ENCODE peak calls at places on chromosomes 3 and 15, in six cellular contexts. T is H1, L is IMR-90, C is H9, D is neuronal stem cell, P is mesenchymal stem cell. K is an unnamed sample. For H3K4me1, the result is how much of the 10 kb centered on the place peaks cover.

GRCh38 chr15:57503911-57504598 is 87.6 kb upstream of the MYZAP start:
- DNase-seq in T (no peak), L (no peak), C (no peak), D (no peak), P (no peak), K (peak)

GRCh38 chr3:127817331-127817821 is 4.9 kb downstream of the MGLL start:
- DNase-seq in T (no peak), L (peak), C (no peak), D (no peak), P (peak), K (peak)

GRCh38 chr3:182142928-182143327 is 431.2 kb downstream of the SOX2 start:
- DNase-seq in T (peak), L (no peak), C (peak), D (no peak), P (no peak), K (no peak)

GRCh38 chr3:134002326-134002725 is 27.4 kb downstream of the SLCO2A1 start:
- DNase-seq in T (no peak), L (peak), C (no peak), D (no peak), P (no peak), K (peak)

GRCh38 chr15:42890161-42890913 is 30.2 kb downstream of the TTBK2 start:
- DNase-seq in T (peak), L (peak), C (no peak), D (no peak), P (peak), K (peak)

GRCh38 chr3:166257715-166258114 is 420.5 kb upstream of the BCHE start:
- DNase-seq in T (no peak), L (no peak), C (no peak), D (no peak), P (no peak), K (no peak)

GRCh38 chr3:14391033-14391432 is 11.4 kb upstream of the SLC6A6 start:
- DNase-seq in T (no peak), L (peak), C (no peak), D (no peak), P (peak), K (peak)

GRCh38 chr3:53708001-53708621 is 138.1 kb downstream of the CHDH start:
- DNase-seq in T (no peak), L (no peak), C (peak), D (no peak), P (no peak), K (no peak)

GRCh38 chr3:172751188-172751571 is 654 bp downstream of the ECT2 start:
- DNase-seq in T (no peak), L (peak), C (no peak), D (no peak), P (peak), K (peak)

GRCh38 chr15:28026221-28026620 is 72.9 kb downstream of the OCA2 start:
- DNase-seq in T (no peak), L (no peak), C (no peak), D (no peak), P (no peak), K (no peak)

GRCh38 chr3:108118038-108118727 is 27.4 kb upstream of the CD47 start:
- DNase-seq in T (no peak), L (peak), C (no peak), D (no peak), P (no peak), K (no peak)

GRCh38 chr3:188439080-188439479 is 285.1 kb downstream of the LPP start:
- DNase-seq in T (no peak), L (no peak), C (no peak), D (no peak), P (peak), K (peak)

GRCh38 chr15:100785181-100786138 is 94.2 kb upstream of the ALDH1A3 start:
- DNase-seq in T (no peak), L (no peak), C (no peak), D (no peak), P (no peak), K (no peak)

GRCh38 chr15:90101969-90102890 is at the start of gene IDH2:
- DNase-seq in T (no peak), L (peak), C (peak), D (peak), P (peak), K (peak)

GRCh38 chr3:126572343-126572742 is 13.6 kb upstream of the C3orf22 start:
- DNase-seq in T (no peak), L (no peak), C (no peak), D (no peak), P (no peak), K (no peak)

GRCh38 chr15:67852433-67852832 is 12.6 kb upstream of the RNU6-1 start:
- DNase-seq in T (no peak), L (no peak), C (no peak), D (no peak), P (no peak), K (no peak)

GRCh38 chr3:112699436-112699978 is 58.6 kb upstream of the CCDC80 start:
- DNase-seq in T (no peak), L (peak), C (no peak), D (no peak), P (peak), K (peak)

GRCh38 chr3:41234823-41235722 is 35.8 kb downstream of the CTNNB1 start:
- DNase-seq in T (no peak), L (peak), C (no peak), D (no peak), P (no peak), K (no peak)

GRCh38 chr15:89486726-89487050 is 9.7 kb downstream of the RHCG start:
- DNase-seq in T (no peak), L (no peak), C (peak), D (no peak), P (no peak), K (peak)

GRCh38 chr3:9028134-9028533 is 64.9 kb upstream of the RAD18 start:
- DNase-seq in T (no peak), L (peak), C (no peak), D (no peak), P (no peak), K (no peak)

GRCh38 chr3:124780767-124781485 is 50.7 kb downstream of the UMPS start:
- DNase-seq in T (no peak), L (peak), C (no peak), D (no peak), P (peak), K (peak)

GRCh38 chr15:25776071-25776740 is 86.9 kb downstream of the ATP10A start:
- DNase-seq in T (no peak), L (no peak), C (peak), D (no peak), P (no peak), K (no peak)

GRCh38 chr3:126676919-126677705 is 22.2 kb upstream of the TXNRD3 start:
- DNase-seq in T (no peak), L (peak), C (no peak), D (no peak), P (peak), K (no peak)

GRCh38 chr3:111509308-111509707 is 32.7 kb upstream of the CD96 start:
- DNase-seq in T (no peak), L (no peak), C (no peak), D (no peak), P (no peak), K (no peak)

GRCh38 chr3:126960604-126960995 is 22.3 kb upstream of the PLXNA1 start:
- DNase-seq in T (no peak), L (no peak), C (no peak), D (no peak), P (no peak), K (no peak)

GRCh38 chr3:149494022-149494758 is 19.7 kb downstream of the TM4SF4 start:
- DNase-seq in T (peak), L (peak), C (peak), D (peak), P (peak), K (peak)

GRCh38 chr3:111252795-111253194 is 181.2 kb downstream of the NECTIN3 start:
- DNase-seq in T (no peak), L (peak), C (peak), D (no peak), P (peak), K (peak)

DNA sequence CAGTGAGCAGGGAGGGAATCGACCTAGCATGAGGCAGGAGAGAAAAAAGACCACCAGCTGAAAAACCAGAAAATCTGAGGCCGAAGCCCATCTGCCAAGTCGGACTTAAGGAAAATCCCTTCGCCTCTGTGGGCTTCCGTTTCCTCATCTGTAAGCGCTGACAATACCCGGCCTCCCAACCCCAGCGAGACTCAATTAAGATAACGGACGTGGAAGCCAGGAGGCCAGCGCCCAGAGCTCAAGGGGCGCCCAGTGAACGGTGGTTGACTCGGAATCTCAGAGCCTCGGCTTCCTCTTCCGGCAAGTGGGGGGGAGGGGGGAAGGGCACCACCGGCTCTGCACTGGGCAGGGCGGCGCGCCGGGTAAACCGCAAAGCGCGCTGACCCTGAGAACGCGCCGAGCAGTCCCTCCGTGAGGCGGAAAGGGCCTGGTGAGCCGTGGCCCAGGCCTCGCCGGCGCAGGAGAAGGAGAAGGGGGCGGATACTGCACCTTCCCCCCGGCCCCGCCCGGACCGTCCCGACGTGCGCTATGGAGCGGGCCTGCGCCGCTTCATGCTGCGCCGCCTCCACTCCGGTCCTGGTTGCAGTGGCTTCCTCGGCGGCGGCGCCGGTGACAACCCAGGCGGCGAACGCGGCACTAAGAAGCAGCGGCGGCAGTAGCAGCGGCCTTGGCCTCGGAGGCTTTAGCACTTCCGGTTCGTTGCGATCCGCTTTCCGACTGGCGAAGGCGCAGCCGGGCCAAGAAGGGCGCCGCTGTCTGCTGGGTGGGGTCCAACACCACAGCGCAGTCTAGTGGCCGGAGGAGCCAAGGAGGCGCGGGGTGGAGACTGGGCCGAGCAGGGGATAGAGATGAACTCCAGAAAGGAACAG is at the start of gene DPP8:
- DNase-seq in T (peak), L (peak), C (peak), D (peak), P (peak), K (peak)
- H2BK5ac ChIP-seq in T (peak), L (peak), C (no peak), D (peak), P (peak), K (peak)

GRCh38 chr3:57825116-57825515 is 69.0 kb downstream of the SLMAP start:
- DNase-seq in T (no peak), L (no peak), C (no peak), D (no peak), P (no peak), K (no peak)
- H3K4me1 ChIP-seq in T (under half), L (under half), C (under half), D (under half), P (under half), K (under half)

GRCh38 chr3:106438916-106439315 is 570.1 kb upstream of the CBLB start:
- DNase-seq in T (no peak), L (no peak), C (no peak), D (no peak), P (no peak), K (no peak)
- H3K14ac ChIP-seq in T (no peak), L (no peak), C (no peak), D (no peak), P (no peak), K (no peak)

GRCh38 chr15:66653852-66654251 is 48.2 kb upstream of the SMAD6 start:
- DNase-seq in T (no peak), L (no peak), C (no peak), D (no peak), P (no peak), K (no peak)
- H2BK5ac ChIP-seq in T (no peak), L (no peak), C (no peak), D (peak), P (no peak), K (peak)

GRCh38 chr3:15630646-15631350 is 29.3 kb downstream of the BTD start:
- DNase-seq in T (no peak), L (peak), C (no peak), D (no peak), P (peak), K (peak)
- H3K4me1 ChIP-seq in T (under half), L (under half), C (under half), D (under half), P (under half), K (under half)

GRCh38 chr3:159059395-159059794 is 257.5 kb downstream of the MFSD1 start:
- DNase-seq in T (no peak), L (no peak), C (no peak), D (no peak), P (no peak), K (no peak)

GRCh38 chr3:159062734-159063410 is 261.0 kb downstream of the MFSD1 start:
- DNase-seq in T (no peak), L (no peak), C (no peak), D (no peak), P (no peak), K (no peak)

GRCh38 chr3:159057621-159058020 is 255.8 kb downstream of the MFSD1 start:
- DNase-seq in T (no peak), L (no peak), C (no peak), D (no peak), P (no peak), K (no peak)

GRCh38 chr3:159058859-159059258 is 257.0 kb downstream of the MFSD1 start:
- DNase-seq in T (no peak), L (no peak), C (no peak), D (no peak), P (no peak), K (no peak)
- H3K14ac ChIP-seq in T (no peak), L (no peak), C (no peak), D (no peak), P (no peak), K (no peak)

GRCh38 chr15:71364117-71364584 is 248.9 kb downstream of the THSD4 start:
- DNase-seq in T (no peak), L (no peak), C (peak), D (no peak), P (no peak), K (no peak)
- H2BK5ac ChIP-seq in T (peak), L (peak), C (no peak), D (no peak), P (no peak), K (no peak)

DNA sequence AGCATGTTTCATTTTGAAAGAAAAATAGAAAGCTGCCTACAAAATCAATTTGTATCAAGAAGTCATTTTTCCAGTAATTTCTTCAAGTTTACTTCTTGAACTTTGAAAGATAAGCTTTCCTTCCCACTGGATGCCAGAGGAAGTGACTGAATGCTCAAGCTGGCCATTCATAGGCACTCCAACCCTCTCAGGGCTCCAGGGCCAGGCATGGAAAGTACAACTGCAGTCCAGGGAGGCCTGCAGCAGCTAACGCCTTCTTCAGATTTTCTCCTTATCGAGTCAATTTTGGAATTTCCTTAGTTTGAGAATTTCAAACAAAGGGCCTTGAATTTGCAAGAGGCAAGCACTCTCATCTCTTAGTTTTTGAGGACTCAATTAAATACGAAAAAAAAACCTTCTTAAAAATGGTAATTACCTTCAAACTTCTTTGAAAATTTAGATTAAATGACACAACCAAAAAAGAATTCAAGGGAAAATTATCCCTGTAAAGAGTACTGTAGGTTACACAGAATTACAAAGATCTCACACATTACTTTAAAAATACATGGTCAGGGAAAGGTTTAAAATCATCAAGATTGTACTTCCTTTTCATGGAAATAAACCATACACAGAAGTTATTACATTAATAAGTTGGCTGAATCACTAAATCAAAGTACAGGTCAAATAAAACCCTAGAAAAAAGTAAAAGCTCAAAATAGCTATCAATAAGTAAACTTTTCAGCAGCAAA is 2.5 kb downstream of the UBP1 start:
- DNase-seq in T (no peak), L (peak), C (no peak), D (no peak), P (peak), K (peak)
- H3K4me1 ChIP-seq in T (under half), L (under half), C (under half), D (under half), P (under half), K (under half)

DNA sequence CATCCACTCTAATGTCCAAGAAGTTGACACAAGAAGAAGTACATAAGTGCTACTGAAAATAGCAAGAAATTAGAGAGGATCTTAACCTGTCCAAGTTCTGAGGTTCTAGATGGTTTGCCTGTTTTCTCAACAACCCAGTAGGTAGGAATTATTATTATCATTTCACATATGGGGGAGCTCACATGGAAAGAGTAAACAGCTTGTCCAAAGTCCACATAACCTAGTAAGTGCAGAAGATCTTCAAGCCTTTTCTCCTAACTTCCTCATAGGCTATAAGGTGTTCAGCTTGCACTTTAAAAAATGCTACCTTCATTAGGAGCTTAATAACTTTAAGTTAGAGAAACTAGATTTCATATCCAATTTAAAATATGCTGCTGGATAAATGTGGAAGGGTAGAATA is 3.0 kb downstream of the SLC2A2 start:
- DNase-seq in T (no peak), L (no peak), C (no peak), D (no peak), P (no peak), K (no peak)
- H3K14ac ChIP-seq in T (no peak), L (no peak), C (no peak), D (no peak), P (no peak), K (no peak)

DNA sequence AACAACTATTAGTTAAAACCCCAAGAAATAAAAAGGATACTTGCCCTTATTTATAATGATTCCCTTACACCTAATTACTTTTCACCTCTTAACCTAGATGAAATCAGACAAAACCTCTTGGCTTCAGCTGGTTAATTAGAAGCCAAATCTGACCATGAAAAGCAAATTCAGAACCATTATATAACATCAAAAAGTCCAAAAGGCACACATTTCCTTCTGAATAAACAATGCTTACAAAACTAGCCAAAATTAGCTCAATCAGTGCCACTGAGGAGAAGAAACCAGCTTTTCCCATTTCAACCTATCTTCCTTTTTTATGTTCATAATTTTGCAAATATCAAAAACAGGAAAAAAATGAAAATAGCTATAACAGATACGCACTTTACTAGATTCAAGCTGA is 3.2 kb downstream of the EHHADH start:
- DNase-seq in T (no peak), L (no peak), C (no peak), D (no peak), P (no peak), K (no peak)
- H2BK5ac ChIP-seq in T (no peak), L (no peak), C (no peak), D (no peak), P (no peak), K (no peak)